ENCODE peak calls at places on chromosomes 13 and 19, in seven cellular contexts. One of them, this sample, is unnamed.

GRCh38 chr13:113099142-113099541 is 6.4 kb upstream of the F7 start:
- DNase-seq in GF-D8: no peak
- DNase-seq in T-helper 1 cell: no peak
- DNase-seq in SW480: no peak
- DNase-seq in GDM1: no peak
- DNase-seq in hepatic stellate cell: no peak
- DNase-seq in AG10803: no peak
- DNase-seq in this sample: no peak

GRCh38 chr13:33910267-33910666 is 92.3 kb downstream of the RFC3 start:
- DNase-seq in GF-D8: no peak
- DNase-seq in T-helper 1 cell: no peak
- DNase-seq in SW480: no peak
- DNase-seq in GDM1: no peak
- DNase-seq in hepatic stellate cell: no peak
- DNase-seq in AG10803: no peak
- DNase-seq in this sample: no peak

GRCh38 chr19:30046522-30046921 is 104.5 kb downstream of the URI1 start:
- DNase-seq in GF-D8: no peak
- DNase-seq in T-helper 1 cell: no peak
- DNase-seq in SW480: peak
- DNase-seq in GDM1: peak
- DNase-seq in hepatic stellate cell: no peak
- DNase-seq in AG10803: no peak
- DNase-seq in this sample: no peak

GRCh38 chr13:77563110-77563509 is 27.6 kb downstream of the SCEL start:
- DNase-seq in GF-D8: no peak
- DNase-seq in T-helper 1 cell: no peak
- DNase-seq in SW480: no peak
- DNase-seq in GDM1: no peak
- DNase-seq in hepatic stellate cell: no peak
- DNase-seq in AG10803: peak
- DNase-seq in this sample: no peak

GRCh38 chr19:16369306-16369663 is 44.7 kb downstream of the KLF2 start:
- DNase-seq in GF-D8: no peak
- DNase-seq in T-helper 1 cell: no peak
- DNase-seq in SW480: no peak
- DNase-seq in GDM1: no peak
- DNase-seq in hepatic stellate cell: no peak
- DNase-seq in AG10803: no peak
- DNase-seq in this sample: no peak

GRCh38 chr19:8004723-8005513 is 523 bp downstream of the ELAVL1 start:
- DNase-seq in GF-D8: peak
- DNase-seq in T-helper 1 cell: no peak
- DNase-seq in SW480: peak
- DNase-seq in GDM1: no peak
- DNase-seq in hepatic stellate cell: peak
- DNase-seq in AG10803: peak
- DNase-seq in this sample: peak

GRCh38 chr13:51542358-51542972 is 41.8 kb upstream of the WDFY2 start:
- DNase-seq in GF-D8: no peak
- DNase-seq in T-helper 1 cell: no peak
- DNase-seq in SW480: no peak
- DNase-seq in GDM1: no peak
- DNase-seq in hepatic stellate cell: no peak
- DNase-seq in AG10803: no peak
- DNase-seq in this sample: no peak

GRCh38 chr13:29369060-29369743 is 226.3 kb downstream of the SLC7A1 start:
- DNase-seq in GF-D8: peak
- DNase-seq in T-helper 1 cell: no peak
- DNase-seq in SW480: peak
- DNase-seq in GDM1: peak
- DNase-seq in hepatic stellate cell: peak
- DNase-seq in AG10803: peak
- DNase-seq in this sample: no peak

This sample was measured in activated T-helper 2 cell treated with anti-CD3 and anti-CD28 coated beads, Interferon-gamma antibody, Interleukin-2, Interleukin-4, amounts not matched to agents 10 μg/mL and 5 μg/mL and 100 μg/mL, durations not matched to agents 14 hours and 24 hours and 36 hours.